ENCODE peak calls at places on chromosome 22, in six cellular contexts. One of them, this sample, is unnamed.

GRCh38 chr22:17085277-17086091 is 684 bp downstream of the IL17RA start:
- DNase-seq in GM23338: peak; percentile 46
- DNase-seq in HL-60: no peak
- DNase-seq in left ventricle myocardium inferior: peak; percentile 48
- DNase-seq in aorta: no peak
- DNase-seq in HCT116: no peak
- DNase-seq in this sample: no peak

GRCh38 chr22:30005213-30005857 is 74.9 kb upstream of the HORMAD2 start:
- DNase-seq in GM23338: peak; percentile 78
- DNase-seq in HL-60: peak; percentile 60
- DNase-seq in left ventricle myocardium inferior: peak; percentile 66
- DNase-seq in aorta: peak; percentile 66
- DNase-seq in HCT116: peak; percentile 39
- DNase-seq in this sample: peak; percentile 67

GRCh38 chr22:46112405-46112804 is 37.9 kb upstream of the PPARA start:
- DNase-seq in GM23338: no peak
- DNase-seq in HL-60: no peak
- DNase-seq in left ventricle myocardium inferior: no peak
- DNase-seq in aorta: no peak
- DNase-seq in HCT116: no peak
- DNase-seq in this sample: no peak

GRCh38 chr22:35509960-35510359 is 30.7 kb upstream of the RASD2 start:
- DNase-seq in GM23338: no peak
- DNase-seq in HL-60: no peak
- DNase-seq in left ventricle myocardium inferior: no peak
- DNase-seq in aorta: no peak
- DNase-seq in HCT116: no peak
- DNase-seq in this sample: no peak

GRCh38 chr22:32788884-32789624 is 12.5 kb upstream of the TIMP3 start:
- DNase-seq in GM23338: no peak
- DNase-seq in HL-60: no peak
- DNase-seq in left ventricle myocardium inferior: no peak
- DNase-seq in aorta: peak; percentile 69
- DNase-seq in HCT116: no peak
- DNase-seq in this sample: no peak

GRCh38 chr22:27994481-27995331 is 75.7 kb upstream of the PITPNB start:
- DNase-seq in GM23338: no peak
- DNase-seq in HL-60: no peak
- DNase-seq in left ventricle myocardium inferior: no peak
- DNase-seq in aorta: no peak
- DNase-seq in HCT116: no peak
- DNase-seq in this sample: no peak

GRCh38 chr22:25656724-25657123 is 85.3 kb upstream of the MYO18B start:
- DNase-seq in GM23338: no peak
- DNase-seq in HL-60: no peak
- DNase-seq in left ventricle myocardium inferior: no peak
- DNase-seq in aorta: no peak
- DNase-seq in HCT116: no peak
- DNase-seq in this sample: no peak

GRCh38 chr22:38873469-38874411 is 1.7 kb upstream of the CBX6 start:
- DNase-seq in GM23338: no peak
- DNase-seq in HL-60: no peak
- DNase-seq in left ventricle myocardium inferior: no peak
- DNase-seq in aorta: no peak
- DNase-seq in HCT116: no peak
- DNase-seq in this sample: no peak

GRCh38 chr22:41535244-41535643 is 9.0 kb downstream of the POLR3H start:
- DNase-seq in GM23338: peak; percentile 75
- DNase-seq in HL-60: no peak
- DNase-seq in left ventricle myocardium inferior: no peak
- DNase-seq in aorta: no peak
- DNase-seq in HCT116: no peak
- DNase-seq in this sample: no peak

GRCh38 chr22:19290400-19291217 is 910 bp downstream of the CLTCL1 start:
- DNase-seq in GM23338: peak; percentile 33
- DNase-seq in HL-60: peak; percentile 4
- DNase-seq in left ventricle myocardium inferior: no peak
- DNase-seq in aorta: no peak
- DNase-seq in HCT116: no peak
- DNase-seq in this sample: no peak

GRCh38 chr22:39316440-39317083 is 2.9 kb downstream of the RPL3 start:
- DNase-seq in GM23338: peak; percentile 81
- DNase-seq in HL-60: peak; percentile 79
- DNase-seq in left ventricle myocardium inferior: peak; percentile 61
- DNase-seq in aorta: peak; percentile 89
- DNase-seq in HCT116: peak; percentile 60
- DNase-seq in this sample: no peak

GRCh38 chr22:40421082-40421350 is 50.6 kb downstream of the SGSM3 start:
- DNase-seq in GM23338: no peak
- DNase-seq in HL-60: no peak
- DNase-seq in left ventricle myocardium inferior: peak; percentile 2
- DNase-seq in aorta: no peak
- DNase-seq in HCT116: no peak
- DNase-seq in this sample: no peak

GRCh38 chr22:41613456-41613855 is 7.4 kb downstream of the DESI1 start:
- DNase-seq in GM23338: no peak
- DNase-seq in HL-60: no peak
- DNase-seq in left ventricle myocardium inferior: no peak
- DNase-seq in aorta: no peak
- DNase-seq in HCT116: no peak
- DNase-seq in this sample: no peak

GRCh38 chr22:30208631-30209603 is 37.6 kb downstream of the LIF start:
- DNase-seq in GM23338: no peak
- DNase-seq in HL-60: no peak
- DNase-seq in left ventricle myocardium inferior: peak; percentile 74
- DNase-seq in aorta: peak; percentile 88
- DNase-seq in HCT116: no peak
- DNase-seq in this sample: peak; percentile 72

GRCh38 chr22:20299736-20300136 is 20.1 kb downstream of the DGCR6L start:
- DNase-seq in GM23338: peak; percentile 58
- DNase-seq in HL-60: peak; percentile 24
- DNase-seq in left ventricle myocardium inferior: peak; percentile 22
- DNase-seq in aorta: no peak
- DNase-seq in HCT116: no peak
- DNase-seq in this sample: no peak

GRCh38 chr22:27461470-27461869 is 340.1 kb downstream of the MN1 start:
- DNase-seq in GM23338: peak; percentile 88
- DNase-seq in HL-60: no peak
- DNase-seq in left ventricle myocardium inferior: no peak
- DNase-seq in aorta: peak; percentile 67
- DNase-seq in HCT116: no peak
- DNase-seq in this sample: no peak

GRCh38 chr22:23376256-23376655 is 195.9 kb downstream of the BCR start:
- DNase-seq in GM23338: peak; percentile 75
- DNase-seq in HL-60: peak; percentile 54
- DNase-seq in left ventricle myocardium inferior: no peak
- DNase-seq in aorta: no peak
- DNase-seq in HCT116: peak; percentile 33
- DNase-seq in this sample: peak; percentile 1

GRCh38 chr22:22865311-22866072 is 22.1 kb upstream of the IGLL5 start:
- DNase-seq in GM23338: no peak
- DNase-seq in HL-60: no peak
- DNase-seq in left ventricle myocardium inferior: no peak
- DNase-seq in aorta: no peak
- DNase-seq in HCT116: no peak
- DNase-seq in this sample: no peak

GRCh38 chr22:49916851-49917250 is 1.4 kb downstream of the ALG12 start:
- DNase-seq in GM23338: no peak
- DNase-seq in HL-60: no peak
- DNase-seq in left ventricle myocardium inferior: no peak
- DNase-seq in aorta: no peak
- DNase-seq in HCT116: no peak
- DNase-seq in this sample: no peak
- H3K4me3 ChIP-seq in GM23338: peak overlapping the region; percentile 87
- H3K4me3 ChIP-seq in HL-60: no peak overlapping the region
- H3K4me3 ChIP-seq in left ventricle myocardium inferior: peak overlapping the region; percentile 86
- H3K4me3 ChIP-seq in aorta: no peak overlapping the region
- H3K4me3 ChIP-seq in HCT116: peak overlapping the region; percentile 82
- H3K4me3 ChIP-seq in this sample: peak overlapping the region; percentile 80

GRCh38 chr22:50483556-50483955 is 2.2 kb downstream of the ADM2 start:
- DNase-seq in GM23338: no peak
- DNase-seq in HL-60: no peak
- DNase-seq in left ventricle myocardium inferior: no peak
- DNase-seq in aorta: no peak
- DNase-seq in HCT116: no peak
- DNase-seq in this sample: no peak
- H3K4me3 ChIP-seq in GM23338: no peak overlapping the region
- H3K4me3 ChIP-seq in HL-60: no peak overlapping the region
- H3K4me3 ChIP-seq in left ventricle myocardium inferior: no peak overlapping the region
- H3K4me3 ChIP-seq in aorta: no peak overlapping the region
- H3K4me3 ChIP-seq in HCT116: no peak overlapping the region
- H3K4me3 ChIP-seq in this sample: no peak overlapping the region

GRCh38 chr22:31247726-31248125 is 35.6 kb downstream of the LIMK2 start:
- DNase-seq in GM23338: no peak
- DNase-seq in HL-60: peak; percentile 23
- DNase-seq in left ventricle myocardium inferior: no peak
- DNase-seq in aorta: no peak
- DNase-seq in HCT116: no peak
- DNase-seq in this sample: no peak
- H3K4me3 ChIP-seq in GM23338: peak overlapping the region; percentile 34
- H3K4me3 ChIP-seq in HL-60: no peak overlapping the region
- H3K4me3 ChIP-seq in left ventricle myocardium inferior: peak overlapping the region; percentile 70
- H3K4me3 ChIP-seq in aorta: no peak overlapping the region
- H3K4me3 ChIP-seq in HCT116: no peak overlapping the region
- H3K4me3 ChIP-seq in this sample: peak overlapping the region; percentile 48

GRCh38 chr22:37607010-37607911 is 1.4 kb upstream of the GGA1 start:
- DNase-seq in GM23338: peak; percentile 96
- DNase-seq in HL-60: peak; percentile 70
- DNase-seq in left ventricle myocardium inferior: peak; percentile 78
- DNase-seq in aorta: peak; percentile 84
- DNase-seq in HCT116: peak; percentile 83
- DNase-seq in this sample: no peak

GRCh38 chr22:37610480-37611148 is 2.0 kb downstream of the GGA1 start:
- DNase-seq in GM23338: no peak
- DNase-seq in HL-60: peak; percentile 63
- DNase-seq in left ventricle myocardium inferior: no peak
- DNase-seq in aorta: peak; percentile 82
- DNase-seq in HCT116: no peak
- DNase-seq in this sample: no peak

GRCh38 chr22:37608477-37609239 is at the start of gene GGA1:
- DNase-seq in GM23338: peak; percentile 95
- DNase-seq in HL-60: peak; percentile 98
- DNase-seq in left ventricle myocardium inferior: peak; percentile 96
- DNase-seq in aorta: peak; percentile 98
- DNase-seq in HCT116: peak; percentile 96
- DNase-seq in this sample: peak; percentile 93

GRCh38 chr22:37609240-37610152 is 862 bp downstream of the GGA1 start:
- DNase-seq in GM23338: no peak
- DNase-seq in HL-60: no peak
- DNase-seq in left ventricle myocardium inferior: no peak
- DNase-seq in aorta: no peak
- DNase-seq in HCT116: no peak
- DNase-seq in this sample: no peak

GRCh38 chr22:37607912-37608476 is 640 bp upstream of the GGA1 start:
- DNase-seq in GM23338: peak; percentile 98
- DNase-seq in HL-60: no peak
- DNase-seq in left ventricle myocardium inferior: no peak
- DNase-seq in aorta: no peak
- DNase-seq in HCT116: no peak
- DNase-seq in this sample: no peak
- H3K4me3 ChIP-seq in GM23338: peak overlapping the region; percentile 94
- H3K4me3 ChIP-seq in HL-60: peak overlapping the region; percentile 94
- H3K4me3 ChIP-seq in left ventricle myocardium inferior: peak overlapping the region; percentile 92
- H3K4me3 ChIP-seq in aorta: peak overlapping the region; percentile 59
- H3K4me3 ChIP-seq in HCT116: peak overlapping the region; percentile 82
- H3K4me3 ChIP-seq in this sample: peak overlapping the region; percentile 88

DNA sequence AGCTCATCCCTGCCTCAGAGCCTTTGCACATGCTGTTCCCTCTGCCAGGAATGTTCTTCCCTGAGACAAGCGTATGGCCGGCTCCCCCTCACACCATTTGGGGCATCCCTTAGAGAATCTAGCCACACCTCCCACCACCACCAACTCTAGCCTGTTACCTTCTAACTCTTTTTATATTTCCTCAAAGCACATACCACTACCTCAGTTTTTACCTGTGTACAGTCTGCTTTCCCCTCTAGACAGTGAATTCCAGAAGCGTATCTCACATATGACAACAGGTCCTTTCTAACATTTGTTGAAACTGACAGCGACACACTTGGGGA is 75.1 kb upstream of the ARFGAP3 start:
- DNase-seq in GM23338: no peak
- DNase-seq in HL-60: no peak
- DNase-seq in left ventricle myocardium inferior: no peak
- DNase-seq in aorta: no peak
- DNase-seq in HCT116: no peak
- DNase-seq in this sample: no peak
- H3K4me3 ChIP-seq in GM23338: no peak overlapping the region
- H3K4me3 ChIP-seq in HL-60: no peak overlapping the region
- H3K4me3 ChIP-seq in left ventricle myocardium inferior: peak overlapping the region; percentile 7
- H3K4me3 ChIP-seq in aorta: no peak overlapping the region
- H3K4me3 ChIP-seq in HCT116: no peak overlapping the region
- H3K4me3 ChIP-seq in this sample: no peak overlapping the region

This sample was measured in HFF-Myc.